ENCODE peak calls at places on chromosomes 11 and 22, in eight cellular contexts. One of them, this sample, is unnamed.

GRCh38 chr11:23540101-23540561 is 679.9 kb upstream of the CCDC179 start:
- DNase-seq in testis: peak
- DNase-seq in ovary: no peak
- DNase-seq in upper lobe of left lung: no peak
- DNase-seq in sigmoid colon: peak
- DNase-seq in GM12891: peak
- DNase-seq in heart left ventricle: no peak
- DNase-seq in erythroblast: peak
- DNase-seq in this sample: peak

GRCh38 chr11:112655386-112655785 is 305.8 kb upstream of the NCAM1 start:
- DNase-seq in testis: peak
- DNase-seq in ovary: peak
- DNase-seq in upper lobe of left lung: peak
- DNase-seq in sigmoid colon: peak
- DNase-seq in GM12891: no peak
- DNase-seq in heart left ventricle: peak
- DNase-seq in erythroblast: no peak
- DNase-seq in this sample: no peak

GRCh38 chr11:104198576-104198975 is 34.6 kb upstream of the PDGFD start:
- DNase-seq in testis: no peak
- DNase-seq in ovary: no peak
- DNase-seq in upper lobe of left lung: no peak
- DNase-seq in sigmoid colon: no peak
- DNase-seq in GM12891: no peak
- DNase-seq in heart left ventricle: no peak
- DNase-seq in erythroblast: no peak
- DNase-seq in this sample: peak

GRCh38 chr11:134272381-134273316 is 3.5 kb upstream of the GLB1L3 start:
- DNase-seq in testis: no peak
- DNase-seq in ovary: no peak
- DNase-seq in upper lobe of left lung: no peak
- DNase-seq in sigmoid colon: no peak
- DNase-seq in GM12891: no peak
- DNase-seq in heart left ventricle: no peak
- DNase-seq in erythroblast: no peak
- DNase-seq in this sample: no peak

GRCh38 chr11:36057372-36058045 is 113.6 kb downstream of the LDLRAD3 start:
- DNase-seq in testis: no peak
- DNase-seq in ovary: peak
- DNase-seq in upper lobe of left lung: peak
- DNase-seq in sigmoid colon: peak
- DNase-seq in GM12891: no peak
- DNase-seq in heart left ventricle: no peak
- DNase-seq in erythroblast: no peak
- DNase-seq in this sample: no peak

GRCh38 chr11:61964941-61965282 is 2.5 kb downstream of the FTH1 start:
- DNase-seq in testis: no peak
- DNase-seq in ovary: no peak
- DNase-seq in upper lobe of left lung: no peak
- DNase-seq in sigmoid colon: no peak
- DNase-seq in GM12891: no peak
- DNase-seq in heart left ventricle: no peak
- DNase-seq in erythroblast: no peak
- DNase-seq in this sample: no peak

GRCh38 chr11:117839234-117839882 is 14.8 kb upstream of the FXYD2 start:
- DNase-seq in testis: no peak
- DNase-seq in ovary: peak
- DNase-seq in upper lobe of left lung: peak
- DNase-seq in sigmoid colon: peak
- DNase-seq in GM12891: no peak
- DNase-seq in heart left ventricle: no peak
- DNase-seq in erythroblast: no peak
- DNase-seq in this sample: no peak

GRCh38 chr11:86896486-86896885 is 58.7 kb downstream of the FZD4 start:
- DNase-seq in testis: no peak
- DNase-seq in ovary: no peak
- DNase-seq in upper lobe of left lung: no peak
- DNase-seq in sigmoid colon: no peak
- DNase-seq in GM12891: no peak
- DNase-seq in heart left ventricle: no peak
- DNase-seq in erythroblast: no peak
- DNase-seq in this sample: no peak

GRCh38 chr11:68099474-68100405 is 21.4 kb downstream of the CHKA start:
- DNase-seq in testis: no peak
- DNase-seq in ovary: peak
- DNase-seq in upper lobe of left lung: peak
- DNase-seq in sigmoid colon: no peak
- DNase-seq in GM12891: no peak
- DNase-seq in heart left ventricle: no peak
- DNase-seq in erythroblast: peak
- DNase-seq in this sample: no peak

GRCh38 chr11:1628506-1629325 is 859 bp upstream of the KRTAP5-5 start:
- DNase-seq in testis: peak
- DNase-seq in ovary: no peak
- DNase-seq in upper lobe of left lung: peak
- DNase-seq in sigmoid colon: peak
- DNase-seq in GM12891: peak
- DNase-seq in heart left ventricle: peak
- DNase-seq in erythroblast: peak
- DNase-seq in this sample: peak

GRCh38 chr22:35642305-35642741 is 5.9 kb upstream of the APOL6 start:
- DNase-seq in testis: peak
- DNase-seq in ovary: peak
- DNase-seq in upper lobe of left lung: no peak
- DNase-seq in sigmoid colon: peak
- DNase-seq in GM12891: no peak
- DNase-seq in heart left ventricle: no peak
- DNase-seq in erythroblast: no peak
- DNase-seq in this sample: no peak

GRCh38 chr11:26331911-26332571 is at the start of gene ANO3:
- DNase-seq in testis: peak
- DNase-seq in ovary: peak
- DNase-seq in upper lobe of left lung: peak
- DNase-seq in sigmoid colon: peak
- DNase-seq in GM12891: peak
- DNase-seq in heart left ventricle: peak
- DNase-seq in erythroblast: peak
- DNase-seq in this sample: no peak

GRCh38 chr11:96114178-96115070 is 190.5 kb upstream of the MTMR2 start:
- DNase-seq in testis: no peak
- DNase-seq in ovary: no peak
- DNase-seq in upper lobe of left lung: no peak
- DNase-seq in sigmoid colon: no peak
- DNase-seq in GM12891: no peak
- DNase-seq in heart left ventricle: no peak
- DNase-seq in erythroblast: no peak
- DNase-seq in this sample: no peak

GRCh38 chr11:113885897-113886296 is 10.5 kb upstream of the USP28 start:
- DNase-seq in testis: no peak
- DNase-seq in ovary: no peak
- DNase-seq in upper lobe of left lung: no peak
- DNase-seq in sigmoid colon: no peak
- DNase-seq in GM12891: no peak
- DNase-seq in heart left ventricle: no peak
- DNase-seq in erythroblast: no peak
- DNase-seq in this sample: no peak

GRCh38 chr11:57596266-57596885 is 1.1 kb upstream of the SERPING1 start:
- DNase-seq in testis: no peak
- DNase-seq in ovary: no peak
- DNase-seq in upper lobe of left lung: no peak
- DNase-seq in sigmoid colon: no peak
- DNase-seq in GM12891: no peak
- DNase-seq in heart left ventricle: no peak
- DNase-seq in erythroblast: no peak
- DNase-seq in this sample: no peak

GRCh38 chr11:57597971-57598830 is 716 bp downstream of the SERPING1 start:
- DNase-seq in testis: peak
- DNase-seq in ovary: peak
- DNase-seq in upper lobe of left lung: peak
- DNase-seq in sigmoid colon: peak
- DNase-seq in GM12891: no peak
- DNase-seq in heart left ventricle: peak
- DNase-seq in erythroblast: no peak
- DNase-seq in this sample: no peak

GRCh38 chr11:57599381-57599780 is 1.9 kb downstream of the SERPING1 start:
- DNase-seq in testis: no peak
- DNase-seq in ovary: no peak
- DNase-seq in upper lobe of left lung: no peak
- DNase-seq in sigmoid colon: no peak
- DNase-seq in GM12891: no peak
- DNase-seq in heart left ventricle: no peak
- DNase-seq in erythroblast: no peak
- DNase-seq in this sample: no peak

GRCh38 chr11:57598831-57599155 is 1.3 kb downstream of the SERPING1 start:
- DNase-seq in testis: no peak
- DNase-seq in ovary: peak
- DNase-seq in upper lobe of left lung: no peak
- DNase-seq in sigmoid colon: no peak
- DNase-seq in GM12891: no peak
- DNase-seq in heart left ventricle: no peak
- DNase-seq in erythroblast: no peak
- DNase-seq in this sample: no peak

GRCh38 chr11:57597461-57597892 is at the start of gene SERPING1:
- DNase-seq in testis: peak
- DNase-seq in ovary: peak
- DNase-seq in upper lobe of left lung: peak
- DNase-seq in sigmoid colon: peak
- DNase-seq in GM12891: no peak
- DNase-seq in heart left ventricle: peak
- DNase-seq in erythroblast: no peak
- DNase-seq in this sample: no peak
- TF ChIP-seq POLR2A in testis: no peak
- TF ChIP-seq POLR2A in ovary: peak
- TF ChIP-seq POLR2A in upper lobe of left lung: no peak
- TF ChIP-seq POLR2A in sigmoid colon: no peak
- TF ChIP-seq POLR2A in GM12891: no peak
- TF ChIP-seq POLR2A in heart left ventricle: no peak
- TF ChIP-seq POLR2A in erythroblast: no peak
- TF ChIP-seq POLR2A in this sample: no peak

GRCh38 chr11:34063061-34063795 is 11.7 kb downstream of the CAPRIN1 start:
- DNase-seq in testis: no peak
- DNase-seq in ovary: no peak
- DNase-seq in upper lobe of left lung: no peak
- DNase-seq in sigmoid colon: no peak
- DNase-seq in GM12891: no peak
- DNase-seq in heart left ventricle: no peak
- DNase-seq in erythroblast: no peak
- DNase-seq in this sample: no peak
- TF ChIP-seq POLR2A in testis: no peak
- TF ChIP-seq POLR2A in ovary: no peak
- TF ChIP-seq POLR2A in upper lobe of left lung: no peak
- TF ChIP-seq POLR2A in sigmoid colon: no peak
- TF ChIP-seq POLR2A in GM12891: no peak
- TF ChIP-seq POLR2A in heart left ventricle: no peak
- TF ChIP-seq POLR2A in erythroblast: no peak
- TF ChIP-seq POLR2A in this sample: no peak

GRCh38 chr22:43976861-43977795 is 21.9 kb downstream of the SAMM50 start:
- DNase-seq in testis: no peak
- DNase-seq in ovary: no peak
- DNase-seq in upper lobe of left lung: no peak
- DNase-seq in sigmoid colon: peak
- DNase-seq in GM12891: no peak
- DNase-seq in heart left ventricle: no peak
- DNase-seq in erythroblast: no peak
- DNase-seq in this sample: no peak
- TF ChIP-seq POLR2A in testis: no peak
- TF ChIP-seq POLR2A in ovary: no peak
- TF ChIP-seq POLR2A in upper lobe of left lung: no peak
- TF ChIP-seq POLR2A in sigmoid colon: no peak
- TF ChIP-seq POLR2A in GM12891: no peak
- TF ChIP-seq POLR2A in heart left ventricle: no peak
- TF ChIP-seq POLR2A in erythroblast: no peak
- TF ChIP-seq POLR2A in this sample: no peak

GRCh38 chr11:9757809-9758675 is 94.2 kb downstream of the SWAP70 start:
- DNase-seq in testis: peak
- DNase-seq in ovary: peak
- DNase-seq in upper lobe of left lung: peak
- DNase-seq in sigmoid colon: peak
- DNase-seq in GM12891: peak
- DNase-seq in heart left ventricle: peak
- DNase-seq in erythroblast: peak
- DNase-seq in this sample: peak
- TF ChIP-seq POLR2A in testis: no peak
- TF ChIP-seq POLR2A in ovary: peak
- TF ChIP-seq POLR2A in upper lobe of left lung: no peak
- TF ChIP-seq POLR2A in sigmoid colon: no peak
- TF ChIP-seq POLR2A in GM12891: peak
- TF ChIP-seq POLR2A in heart left ventricle: no peak
- TF ChIP-seq POLR2A in erythroblast: no peak
- TF ChIP-seq POLR2A in this sample: peak

This sample was measured in NB4.